ENCODE peak calls at places on chromosomes 2 and 18, in eight cellular contexts. H is fibroblast of pulmonary artery; E is sigmoid colon; S is CD4-positive, alpha-beta T cell; R is GM06990; U is B cell; V is AG09319; K is heart right ventricle. N is an unnamed sample.

GRCh38 chr2:71928734-71929481 is 218.8 kb downstream of the CYP26B1 start:
- DNase-seq in H (no peak), E (no peak), S (no peak), R (no peak), U (no peak), V (no peak), K (no peak), N (no peak)

GRCh38 chr2:232541195-232541960 is 1.9 kb downstream of the CHRNG start:
- DNase-seq in H (no peak), E (peak; percentile 34), S (no peak), R (no peak), U (no peak), V (no peak), K (no peak), N (no peak)

GRCh38 chr2:57107353-57107752 is 923.6 kb downstream of the CCDC85A start:
- DNase-seq in H (no peak), E (no peak), S (no peak), R (no peak), U (no peak), V (no peak), K (no peak), N (no peak)

GRCh38 chr18:36638224-36638623 is 190.6 kb downstream of the TPGS2 start:
- DNase-seq in H (no peak), E (no peak), S (no peak), R (peak; percentile 68), U (no peak), V (no peak), K (no peak), N (no peak)

GRCh38 chr2:161090401-161090800 is 69.8 kb upstream of the TANK start:
- DNase-seq in H (peak; percentile 33), E (no peak), S (peak; percentile 5), R (no peak), U (no peak), V (no peak), K (no peak), N (no peak)

GRCh38 chr2:130251520-130251864 is 53.3 kb upstream of the TUBA3E start:
- DNase-seq in H (no peak), E (no peak), S (no peak), R (no peak), U (no peak), V (no peak), K (no peak), N (no peak)

GRCh38 chr2:25371253-25372241 is 29.8 kb upstream of the DNMT3A start:
- DNase-seq in H (no peak), E (peak; percentile 48), S (no peak), R (no peak), U (no peak), V (no peak), K (no peak), N (no peak)

GRCh38 chr2:12652723-12653122 is 64.0 kb upstream of the TRIB2 start:
- DNase-seq in H (no peak), E (no peak), S (no peak), R (no peak), U (no peak), V (no peak), K (no peak), N (no peak)

GRCh38 chr2:8876628-8877027 is 39.2 kb upstream of the KIDINS220 start:
- DNase-seq in H (no peak), E (no peak), S (no peak), R (no peak), U (no peak), V (no peak), K (no peak), N (no peak)

GRCh38 chr2:114122861-114123391 is 233.0 kb downstream of the ACTR3 start:
- DNase-seq in H (no peak), E (no peak), S (no peak), R (no peak), U (no peak), V (no peak), K (no peak), N (no peak)

GRCh38 chr2:189641047-189641446 is 20.2 kb upstream of the ASNSD1 start:
- DNase-seq in H (no peak), E (no peak), S (no peak), R (no peak), U (no peak), V (no peak), K (no peak), N (no peak)

GRCh38 chr2:232485757-232486557 is 1.7 kb downstream of the ECEL1 start:
- DNase-seq in H (no peak), E (peak; percentile 30), S (no peak), R (no peak), U (no peak), V (no peak), K (no peak), N (no peak)

GRCh38 chr2:209960676-209961630 is 41.5 kb upstream of the RPE start:
- DNase-seq in H (peak; percentile 64), E (no peak), S (no peak), R (no peak), U (peak; percentile 17), V (no peak), K (no peak), N (no peak)

GRCh38 chr2:141714486-141714885 is 416.3 kb downstream of the LRP1B start:
- DNase-seq in H (no peak), E (no peak), S (no peak), R (no peak), U (no peak), V (no peak), K (no peak), N (no peak)

GRCh38 chr2:109128466-109129355 is at the start of gene SH3RF3:
- DNase-seq in H (peak; percentile 69), E (peak; percentile 76), S (peak; percentile 24), R (peak; percentile 45), U (peak; percentile 65), V (no peak), K (peak; percentile 70), N (peak; percentile 34)

GRCh38 chr2:72988726-72989273 is 71.5 kb downstream of the EMX1 start:
- DNase-seq in H (no peak), E (peak; percentile 52), S (no peak), R (no peak), U (no peak), V (no peak), K (no peak), N (no peak)

GRCh38 chr2:26650713-26651457 is 9.7 kb upstream of the CIB4 start:
- DNase-seq in H (no peak), E (no peak), S (no peak), R (no peak), U (no peak), V (no peak), K (no peak), N (no peak)

GRCh38 chr2:26653207-26654060 is 12.3 kb upstream of the CIB4 start:
- DNase-seq in H (no peak), E (no peak), S (no peak), R (no peak), U (no peak), V (no peak), K (no peak), N (no peak)

GRCh38 chr2:26649992-26650712 is 9.0 kb upstream of the CIB4 start:
- DNase-seq in H (no peak), E (no peak), S (no peak), R (no peak), U (no peak), V (no peak), K (no peak), N (no peak)

GRCh38 chr2:26652361-26653041 is 11.3 kb upstream of the CIB4 start:
- DNase-seq in H (peak; percentile 83), E (peak; percentile 76), S (no peak), R (no peak), U (no peak), V (peak; percentile 63), K (no peak), N (no peak)

DNA sequence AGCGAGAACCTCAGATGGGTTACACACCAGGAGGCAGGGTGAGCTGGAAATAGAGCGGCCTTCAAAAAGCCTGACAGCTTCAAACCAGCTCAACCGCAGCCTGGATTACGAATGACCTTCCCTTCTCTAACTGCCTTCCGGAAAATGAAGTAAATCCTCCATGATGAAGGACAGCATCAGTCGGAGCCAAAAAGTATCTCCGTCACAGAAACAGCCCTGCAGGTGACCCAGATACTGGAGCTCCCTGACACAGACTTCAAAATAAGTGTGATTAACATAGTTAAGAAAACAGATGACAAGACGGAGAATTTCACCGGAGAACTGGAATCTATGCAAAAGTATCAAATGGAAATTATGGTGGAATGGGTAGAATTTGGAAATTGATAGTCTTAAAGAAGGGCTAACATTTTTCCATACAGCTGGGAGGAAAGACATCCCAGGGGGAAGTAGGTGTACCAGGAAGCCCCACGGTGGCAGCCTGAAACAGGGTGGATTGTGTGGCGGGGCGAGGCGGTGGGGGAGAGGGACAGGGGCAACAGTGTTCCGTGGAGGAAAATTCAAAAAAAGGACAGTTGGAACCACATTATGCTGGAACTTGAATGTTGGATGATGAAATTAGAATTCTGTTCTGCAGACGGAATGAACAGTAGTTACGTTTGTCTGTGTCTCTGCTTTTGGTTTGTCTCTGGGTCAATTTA is 10.4 kb upstream of the CIB4 start:
- DNase-seq in H (no peak), E (no peak), S (no peak), R (no peak), U (no peak), V (no peak), K (no peak), N (no peak)
- TF ChIP-seq CTCF in H (no peak), E (no peak), S (no peak), R (no peak), U (no peak), V (no peak), K (no peak), N (no peak)

GRCh38 chr18:75546964-75547363 is 119.5 kb upstream of the SMIM21 start:
- DNase-seq in H (no peak), E (no peak), S (no peak), R (no peak), U (no peak), V (no peak), K (no peak), N (no peak)
- TF ChIP-seq CTCF in H (no peak), E (no peak), S (no peak), R (peak; percentile 28), U (no peak), V (no peak), K (no peak), N (no peak)

GRCh38 chr2:28621172-28622100 is 125.6 kb downstream of the PLB1 start:
- DNase-seq in H (peak; percentile 99), E (peak; percentile 96), S (peak; percentile 69), R (no peak), U (no peak), V (peak; percentile 57), K (no peak), N (peak; percentile 44)
- TF ChIP-seq CTCF in H (peak; percentile 44), E (no peak), S (no peak), R (peak; percentile 36), U (no peak), V (peak; percentile 30), K (peak; percentile 42), N (peak; percentile 62)

DNA sequence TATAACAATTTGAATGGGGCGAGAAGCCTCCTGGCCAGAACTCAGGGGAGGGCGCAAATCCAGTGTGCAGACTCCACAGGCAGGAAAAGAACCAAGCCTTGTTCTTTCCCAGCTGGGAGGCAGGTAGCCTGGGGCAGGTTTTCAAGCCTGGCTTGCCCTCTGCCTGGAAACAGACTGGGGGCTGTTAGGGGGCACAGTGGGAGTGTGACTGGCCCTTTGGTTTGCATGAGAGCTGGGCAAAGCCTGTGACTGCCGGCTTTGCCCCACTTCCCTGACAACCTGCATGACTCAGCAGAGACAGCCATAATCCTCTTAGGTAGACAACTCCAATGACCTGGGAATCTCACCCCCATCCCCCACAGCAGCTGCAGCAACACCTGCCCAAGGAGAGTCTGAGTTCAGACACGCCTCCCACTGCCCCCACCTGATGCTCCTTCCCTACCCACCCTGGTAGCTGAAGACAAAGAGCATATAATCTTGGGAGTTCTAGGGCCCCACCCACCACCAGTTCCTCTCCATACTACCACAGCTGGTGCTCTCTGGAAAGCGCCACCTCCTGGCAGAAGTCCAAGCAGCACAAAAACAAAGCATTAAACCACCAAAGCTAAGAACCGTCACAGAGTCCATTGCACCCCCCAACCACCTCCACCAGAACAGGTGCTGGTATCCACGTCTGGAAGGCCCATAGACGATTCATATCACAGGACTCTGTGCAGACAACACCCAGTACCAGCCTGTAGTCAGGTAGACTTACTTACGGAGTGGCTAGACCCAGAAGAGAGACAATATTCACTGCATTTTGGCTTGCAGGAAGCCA is 402.5 kb downstream of the STK39 start:
- DNase-seq in H (no peak), E (no peak), S (no peak), R (no peak), U (no peak), V (no peak), K (no peak), N (no peak)
- TF ChIP-seq CTCF in H (no peak), E (no peak), S (no peak), R (peak; percentile 32), U (no peak), V (no peak), K (no peak), N (no peak)